ENCODE peak calls at places on chromosomes 6 and 20, in eight cellular contexts. O is keratinocyte, M is heart right ventricle, G is esophagus squamous epithelium, X is stomach, B is WERI-Rb-1, U is Peyer's patch, W is hepatocyte. C is an unnamed sample.

GRCh38 chr6:139290787-139291294 is 957 bp downstream of the TXLNB start:
- DNase-seq in W (no peak), B (no peak), M (peak; percentile 46), O (no peak), X (no peak), G (no peak), U (peak; percentile 64), C (peak; percentile 18)

GRCh38 chr20:44552950-44553908 is 29.1 kb upstream of the PKIG start:
- DNase-seq in M (no peak), G (no peak), B (no peak), U (no peak), O (no peak), X (no peak), W (peak; percentile 40), C (no peak)

GRCh38 chr6:18241208-18241836 is 23.0 kb downstream of the DEK start:
- DNase-seq in M (no peak), O (no peak), B (no peak), X (no peak), G (no peak), W (no peak), U (no peak), C (no peak)

GRCh38 chr20:49964964-49965780 is 17.6 kb upstream of the SNAI1 start:
- DNase-seq in X (peak; percentile 37), M (no peak), W (peak; percentile 59), G (no peak), B (peak; percentile 77), O (no peak), U (peak; percentile 58), C (no peak)

GRCh38 chr6:38603492-38603891 is 36.2 kb downstream of the BTBD9 start:
- DNase-seq in U (no peak), X (no peak), W (peak; percentile 28), G (no peak), O (no peak), B (no peak), M (no peak), C (no peak)

GRCh38 chr6:128807577-128807976 is 75.4 kb upstream of the LAMA2 start:
- DNase-seq in B (no peak), W (peak; percentile 35), X (no peak), O (no peak), M (no peak), G (no peak), U (no peak), C (peak; percentile 21)

GRCh38 chr6:17470209-17470952 is 77.0 kb downstream of the CAP2 start:
- DNase-seq in M (no peak), O (no peak), U (no peak), B (no peak), X (no peak), G (no peak), W (no peak), C (no peak)

GRCh38 chr6:108163644-108164536 is 1.9 kb upstream of the NR2E1 start:
- DNase-seq in O (no peak), X (no peak), B (no peak), U (no peak), W (no peak), M (no peak), G (no peak), C (no peak)

GRCh38 chr6:20014508-20014907 is 177.3 kb downstream of the ID4 start:
- DNase-seq in U (no peak), O (no peak), W (no peak), G (no peak), X (no peak), M (no peak), B (no peak), C (no peak)

GRCh38 chr20:44733341-44734069 is 12.2 kb upstream of the KCNK15 start:
- DNase-seq in O (no peak), X (peak; percentile 81), W (peak; percentile 85), M (peak; percentile 69), B (peak; percentile 70), U (peak; percentile 79), G (no peak), C (no peak)

GRCh38 chr6:43544461-43544860 is 27.6 kb downstream of the POLR1C start:
- DNase-seq in G (no peak), U (no peak), B (no peak), W (no peak), X (no peak), O (no peak), M (no peak), C (no peak)

GRCh38 chr20:50348118-50348517 is 157.5 kb downstream of the CEBPB start:
- DNase-seq in U (peak; percentile 57), M (peak; percentile 55), W (no peak), B (no peak), O (no peak), X (no peak), G (no peak), C (no peak)

GRCh38 chr6:1388927-1389790 is at the start of gene FOXF2:
- DNase-seq in G (no peak), U (no peak), B (no peak), X (no peak), O (no peak), W (peak; percentile 69), M (no peak), C (no peak)

GRCh38 chr20:53594068-53595017 is 704 bp upstream of the ZNF217 start:
- DNase-seq in W (peak; percentile 98), G (peak; percentile 83), O (no peak), B (peak; percentile 93), U (peak; percentile 99), X (peak; percentile 99), M (peak; percentile 96), C (no peak)
- TF ChIP-seq CTCF in W (peak; percentile 40), G (no peak), O (no peak), B (peak; percentile 44), U (peak; percentile 23), X (peak; percentile 34), M (peak; percentile 44), C (no peak)

GRCh38 chr6:70184723-70185122 is 118.2 kb downstream of the COL9A1 start:
- DNase-seq in O (no peak), M (no peak), X (no peak), W (no peak), G (no peak), U (no peak), B (no peak), C (no peak)

GRCh38 chr6:70180904-70181599 is 121.8 kb downstream of the COL9A1 start:
- DNase-seq in M (no peak), B (no peak), W (no peak), O (no peak), X (no peak), G (no peak), U (no peak), C (no peak)

GRCh38 chr6:70180183-70180903 is 122.5 kb downstream of the COL9A1 start:
- DNase-seq in X (no peak), U (no peak), G (no peak), B (no peak), M (no peak), O (no peak), W (no peak), C (no peak)

DNA sequence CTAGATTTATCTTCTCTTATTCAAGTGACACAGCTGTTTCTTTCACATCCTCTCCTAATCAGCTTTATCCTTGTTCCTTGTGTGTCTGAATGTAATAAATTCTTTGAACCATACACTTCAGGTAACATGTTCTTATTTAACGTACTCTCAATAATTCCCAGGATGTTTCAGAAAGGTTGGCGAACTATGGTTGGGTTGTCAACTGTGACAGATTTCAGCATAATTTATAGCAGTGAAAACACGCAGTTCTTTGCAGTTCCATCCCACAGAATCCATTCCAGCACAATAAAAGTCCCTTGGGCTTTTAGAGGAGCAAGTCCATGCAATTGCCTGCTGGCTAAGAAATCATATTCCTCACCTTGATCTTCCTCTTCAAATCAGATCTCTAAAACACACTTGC is 119.4 kb downstream of the COL9A1 start:
- DNase-seq in X (no peak), G (no peak), B (no peak), M (no peak), W (no peak), U (no peak), O (no peak), C (no peak)
- H3K4me3 ChIP-seq in X (no peak overlapping the region), G (no peak overlapping the region), B (no peak overlapping the region), M (no peak overlapping the region), W (no peak overlapping the region), U (no peak overlapping the region), O (no peak overlapping the region), C (no peak overlapping the region)

GRCh38 chr6:3331498-3331897 is 72.8 kb downstream of the PSMG4 start:
- DNase-seq in O (no peak), X (no peak), M (no peak), W (no peak), G (no peak), U (no peak), B (no peak), C (no peak)

GRCh38 chr6:3330199-3330598 is 71.5 kb downstream of the PSMG4 start:
- DNase-seq in M (no peak), G (no peak), O (no peak), W (no peak), U (no peak), B (no peak), X (no peak), C (no peak)

GRCh38 chr6:3328796-3329195 is 70.0 kb downstream of the PSMG4 start:
- DNase-seq in X (no peak), U (no peak), B (no peak), G (no peak), W (no peak), M (peak; percentile 52), O (no peak), C (no peak)

GRCh38 chr6:3328145-3328544 is 69.4 kb downstream of the PSMG4 start:
- DNase-seq in G (no peak), M (no peak), X (no peak), B (no peak), O (no peak), U (no peak), W (no peak), C (no peak)

DNA sequence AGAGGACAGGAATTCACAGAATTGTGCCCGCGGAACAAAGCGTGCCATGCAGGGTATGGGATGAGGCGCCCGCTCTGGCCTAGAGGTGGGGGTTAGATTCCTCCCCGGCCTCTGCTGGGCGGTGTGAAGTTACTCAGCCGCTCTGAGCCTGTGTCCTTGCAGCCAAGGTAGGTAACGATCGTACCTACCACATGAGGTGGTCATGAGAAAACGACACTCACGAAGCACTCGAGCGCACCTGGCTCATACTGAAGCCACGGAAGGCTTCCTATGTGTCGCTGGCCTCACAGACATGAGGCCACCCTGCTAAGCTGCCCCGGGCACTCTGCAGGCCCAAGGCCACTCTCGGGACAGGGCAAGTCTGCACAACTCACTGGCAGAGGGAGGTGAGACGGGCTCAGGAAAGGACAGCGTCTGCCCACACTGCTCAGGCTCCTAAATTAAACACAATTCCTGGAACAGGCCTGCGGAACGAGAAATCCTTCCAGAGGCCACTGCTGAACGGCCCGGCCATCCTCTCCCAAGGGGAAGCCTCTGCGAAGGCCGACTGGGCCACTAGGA is 70.8 kb downstream of the PSMG4 start:
- DNase-seq in X (no peak), G (no peak), W (no peak), M (no peak), O (no peak), U (no peak), B (no peak), C (no peak)
- H3K27me3 ChIP-seq in X (no peaks in the 10 kb centered on the region), G (no peaks in the 10 kb centered on the region), W (no peaks in the 10 kb centered on the region), M (no peaks in the 10 kb centered on the region), O (no peaks in the 10 kb centered on the region), U (no peaks in the 10 kb centered on the region), B (no peaks in the 10 kb centered on the region), C (no peaks in the 10 kb centered on the region)

GRCh38 chr20:31738729-31739549 is at the start of gene TPX2:
- DNase-seq in M (peak; percentile 96), B (peak; percentile 97), X (peak; percentile 95), O (no peak), W (peak; percentile 100), U (peak; percentile 97), G (peak; percentile 63), C (peak; percentile 89)
- TF ChIP-seq CTCF in M (no peak), B (peak; percentile 19), X (peak; percentile 17), O (peak; percentile 23), W (peak; percentile 7), U (peak; percentile 37), G (peak; percentile 47), C (peak; percentile 22)

C was measured in kidney epithelial cell.